ENCODE peak calls at places on chromosomes 2 and 18, in ten cellular contexts. H is sigmoid colon, Q is BJ, I is tibial artery, L is PC-3, W is ovary, B is SK-N-SH, D is cardiac muscle cell, G is PC-9, O is prostate gland. S is an unnamed sample.

GRCh38 chr2:222959358-222959757 is 92.6 kb upstream of the KCNE4 start:
- DNase-seq in H (no peak), D (peak; percentile 84), O (no peak), Q (peak; percentile 75), B (no peak), G (peak; percentile 98), L (peak; percentile 96), W (no peak), I (no peak), S (no peak)

GRCh38 chr18:12884521-12885323 is 685 bp upstream of the PTPN2 start:
- DNase-seq in Q (no peak), D (no peak), O (no peak), W (no peak), G (no peak), L (no peak), I (peak; percentile 57), H (no peak), B (no peak), S (no peak)

GRCh38 chr2:113218283-113219091 is 44.7 kb downstream of the PSD4 start:
- DNase-seq in O (no peak), H (peak; percentile 84), Q (peak; percentile 65), I (peak; percentile 43), D (no peak), W (no peak), B (no peak), G (no peak), L (no peak), S (no peak)

GRCh38 chr18:14086459-14087231 is 45.6 kb downstream of the ZNF519 start:
- DNase-seq in B (peak; percentile 45), G (no peak), O (no peak), H (no peak), Q (no peak), W (no peak), D (peak; percentile 52), L (peak; percentile 63), I (no peak), S (peak; percentile 18)

GRCh38 chr2:191748528-191749180 is 70.7 kb downstream of the NABP1 start:
- DNase-seq in L (no peak), I (no peak), H (no peak), G (no peak), B (no peak), D (peak; percentile 53), W (no peak), O (no peak), Q (no peak), S (no peak)

GRCh38 chr18:28086530-28087172 is 90.3 kb downstream of the CDH2 start:
- DNase-seq in O (no peak), G (no peak), L (no peak), W (no peak), B (no peak), H (no peak), I (no peak), Q (no peak), D (peak; percentile 87), S (no peak)

GRCh38 chr2:8500124-8501054 is 181.5 kb upstream of the ID2 start:
- DNase-seq in I (no peak), Q (no peak), H (peak; percentile 66), O (peak; percentile 74), W (peak; percentile 42), D (peak; percentile 21), L (peak; percentile 80), B (no peak), G (no peak), S (no peak)

GRCh38 chr2:186590538-186591441 is 934 bp downstream of the ITGAV start:
- DNase-seq in Q (no peak), I (no peak), B (peak; percentile 56), G (peak; percentile 35), L (peak; percentile 64), H (no peak), W (peak; percentile 47), O (peak; percentile 48), D (peak; percentile 76), S (peak; percentile 57)

GRCh38 chr2:17879137-17879912 is 858 bp downstream of the KCNS3 start:
- DNase-seq in L (peak; percentile 68), O (peak; percentile 68), H (peak; percentile 80), W (no peak), B (peak; percentile 72), Q (no peak), I (peak; percentile 42), D (peak; percentile 38), G (peak; percentile 87), S (peak; percentile 48)

GRCh38 chr2:148122788-148123187 is 101.9 kb downstream of the MBD5 start:
- DNase-seq in O (no peak), I (no peak), L (peak; percentile 34), G (no peak), W (no peak), Q (no peak), H (no peak), D (no peak), B (no peak), S (no peak)

GRCh38 chr2:47118581-47118980 is 36.5 kb downstream of the STPG4 start:
- DNase-seq in I (no peak), D (no peak), G (no peak), O (no peak), L (no peak), H (no peak), W (no peak), B (no peak), Q (no peak), S (no peak)

GRCh38 chr18:48544661-48545415 is 6.0 kb downstream of the CTIF start:
- DNase-seq in I (no peak), L (no peak), O (no peak), H (no peak), B (no peak), D (no peak), W (no peak), Q (no peak), G (no peak), S (no peak)

GRCh38 chr2:167827352-167828097 is 419.9 kb downstream of the STK39 start:
- DNase-seq in D (no peak), B (no peak), W (no peak), Q (no peak), H (no peak), O (no peak), G (no peak), L (no peak), I (no peak), S (no peak)

GRCh38 chr2:48129256-48129950 is 223.1 kb upstream of the FBXO11 start:
- DNase-seq in L (peak; percentile 41), Q (no peak), I (no peak), O (no peak), D (no peak), G (no peak), B (no peak), W (no peak), H (no peak), S (no peak)

GRCh38 chr18:53426656-53427055 is 797.8 kb downstream of the MBD2 start:
- DNase-seq in L (no peak), D (no peak), Q (no peak), G (no peak), H (no peak), W (no peak), B (no peak), O (no peak), I (no peak), S (peak; percentile 13)
- H3K36me3 ChIP-seq in L (no peaks in the 10 kb centered on the region), D (no peaks in the 10 kb centered on the region), Q (no peaks in the 10 kb centered on the region), G (no peaks in the 10 kb centered on the region), H (no peaks in the 10 kb centered on the region), W (no peaks in the 10 kb centered on the region), B (no peaks in the 10 kb centered on the region), O (no peaks in the 10 kb centered on the region), I (no peaks in the 10 kb centered on the region), S (no peaks in the 10 kb centered on the region)

GRCh38 chr2:155703048-155703447 is 629.5 kb downstream of the NR4A2 start:
- DNase-seq in W (no peak), L (no peak), O (no peak), B (no peak), G (no peak), H (no peak), Q (no peak), D (no peak), I (no peak), S (no peak)

GRCh38 chr2:155703917-155704316 is 628.6 kb downstream of the NR4A2 start:
- DNase-seq in H (no peak), Q (no peak), O (no peak), L (no peak), B (no peak), G (no peak), I (no peak), D (no peak), W (no peak), S (no peak)

GRCh38 chr2:155708052-155708451 is 624.5 kb downstream of the NR4A2 start:
- DNase-seq in G (no peak), H (no peak), D (no peak), Q (no peak), O (no peak), W (no peak), B (no peak), I (no peak), L (peak; percentile 20), S (no peak)
- TF ChIP-seq CTCF in G (peak; percentile 23), H (no peak), D (no peak), Q (no peak), O (no peak), W (no peak), B (no peak), I (no peak), L (peak; percentile 47), S (no peak)

DNA sequence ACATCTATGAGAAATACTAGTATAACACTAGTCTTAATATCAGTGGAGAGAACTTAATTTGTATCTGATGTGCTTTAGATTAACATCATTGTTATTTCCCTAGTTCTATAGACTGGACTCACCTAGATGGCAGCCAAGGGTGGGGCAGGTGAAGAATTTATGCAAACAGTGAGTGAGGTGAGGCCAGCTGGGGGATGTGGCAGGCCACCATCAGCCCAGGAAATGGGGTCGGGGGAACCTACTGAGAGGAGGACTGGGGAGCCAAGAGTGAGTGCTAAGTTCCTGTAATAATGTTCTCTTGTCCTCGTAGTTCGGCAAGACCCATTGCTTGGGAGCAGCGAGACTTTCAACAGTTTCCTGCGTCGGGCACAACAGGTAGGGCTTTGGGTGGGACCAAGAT is 2.5 kb downstream of the SNX17 start:
- DNase-seq in B (no peak), H (no peak), G (no peak), O (no peak), D (no peak), L (peak; percentile 16), W (no peak), Q (no peak), I (no peak), S (no peak)
- H3K36me3 ChIP-seq in B (peaks cover 66% of the 10 kb centered on the region), H (peaks cover 67% of the 10 kb centered on the region), G (peaks cover 22% of the 10 kb centered on the region), O (peaks cover 13% of the 10 kb centered on the region), D (peaks cover 49% of the 10 kb centered on the region), L (peaks cover 32% of the 10 kb centered on the region), W (no peaks in the 10 kb centered on the region), Q (peaks cover 42% of the 10 kb centered on the region), I (peaks cover 63% of the 10 kb centered on the region), S (peaks cover 59% of the 10 kb centered on the region)

DNA sequence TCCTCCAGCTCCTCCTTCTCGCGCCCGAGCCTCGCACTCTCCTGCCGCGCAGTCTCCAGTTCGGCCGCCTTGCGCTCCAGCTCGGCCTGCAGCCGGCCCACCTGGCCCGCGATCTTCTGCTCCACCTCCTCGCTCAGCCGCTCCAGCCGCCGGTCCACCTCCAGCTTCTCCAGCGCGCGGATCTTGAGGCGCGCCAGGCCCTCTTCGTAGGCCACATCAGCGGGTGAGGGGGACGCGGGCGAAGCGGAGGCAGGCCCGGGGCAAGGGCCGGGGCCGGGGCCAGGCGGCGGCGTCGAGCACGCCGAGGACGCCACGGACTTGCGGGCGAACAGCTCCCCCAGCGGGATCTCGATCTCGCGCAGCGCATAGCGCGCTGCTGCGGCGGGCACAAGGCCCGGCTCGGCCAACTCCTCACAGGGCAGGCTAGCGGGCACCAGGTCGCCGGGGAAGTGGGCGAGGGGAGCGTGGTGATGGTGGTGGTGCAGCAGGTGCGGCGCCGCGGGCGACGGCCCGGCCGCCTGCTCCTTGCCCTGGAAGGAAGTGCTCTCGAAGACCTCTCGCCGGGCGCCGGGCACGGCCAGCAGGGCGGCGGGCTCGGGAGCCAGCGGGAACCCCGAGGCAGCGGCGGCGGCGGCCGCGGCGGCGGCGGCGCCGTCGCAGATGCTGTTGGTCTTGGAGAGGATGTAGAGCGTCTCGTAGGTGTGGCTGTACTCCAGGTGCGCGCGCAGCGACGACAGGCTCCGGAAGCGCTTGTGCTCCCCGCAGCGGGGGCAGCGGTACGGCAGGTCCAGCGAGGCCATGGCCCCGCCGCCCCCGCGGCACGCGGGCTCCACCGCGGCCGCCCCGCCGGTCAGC is 15.2 kb downstream of the FBXO41 start:
- DNase-seq in Q (no peak), H (no peak), I (no peak), O (peak; percentile 44), L (peak; percentile 60), D (peak; percentile 32), G (no peak), W (no peak), B (no peak), S (no peak)
- TF ChIP-seq CTCF in Q (peak; percentile 10), H (no peak), I (no peak), O (no peak), L (peak; percentile 10), D (no peak), G (no peak), W (no peak), B (no peak), S (no peak)

S was measured in BE2C.